ENCODE peak calls at places on chromosomes 4 and X, in eight cellular contexts. J is cardiac muscle cell, F is left ventricle myocardium inferior, T is EL, D is heart right ventricle, I is osteocyte, W is NCI-H1092, E is NCI-H510A treated with DMSO at 0.1 percent for 48 hours. Y is an unnamed sample.

GRCh38 chrX:23902419-23902818 is 5.3 kb downstream of the APOO start:
- DNase-seq in J (peak; percentile 67), F (no peak), T (peak; percentile 62), D (no peak), I (no peak), W (no peak), E (peak; percentile 53), Y (no peak)

GRCh38 chr4:79248610-79249009 is 77.3 kb downstream of the NAA11 start:
- DNase-seq in J (no peak), F (no peak), T (no peak), D (no peak), I (no peak), W (no peak), E (no peak), Y (no peak)

GRCh38 chr4:59960143-59960542 is 1240.0 kb upstream of the ADGRL3 start:
- DNase-seq in J (peak; percentile 28), F (peak; percentile 24), T (no peak), D (peak; percentile 13), I (no peak), W (no peak), E (peak; percentile 47), Y (no peak)

GRCh38 chrX:48695925-48696300 is 621 bp upstream of the SUV39H1 start:
- DNase-seq in J (no peak), F (no peak), T (no peak), D (no peak), I (no peak), W (no peak), E (no peak), Y (no peak)

GRCh38 chr4:66071911-66072310 is 401.6 kb upstream of the EPHA5 start:
- DNase-seq in J (no peak), F (no peak), T (no peak), D (no peak), I (no peak), W (no peak), E (no peak), Y (no peak)

GRCh38 chrX:19874391-19875050 is 12.9 kb downstream of the SH3KBP1 start:
- DNase-seq in J (no peak), F (no peak), T (no peak), D (no peak), I (no peak), W (no peak), E (no peak), Y (no peak)

GRCh38 chrX:133674726-133675470 is 259.6 kb upstream of the GPC4 start:
- DNase-seq in J (peak; percentile 39), F (no peak), T (no peak), D (no peak), I (no peak), W (no peak), E (peak; percentile 13), Y (no peak)

GRCh38 chrX:153764786-153765137 is 713 bp downstream of the PLXNB3 start:
- DNase-seq in J (no peak), F (no peak), T (no peak), D (no peak), I (no peak), W (no peak), E (no peak), Y (no peak)

Y was measured in iPS DF 19.7.